ENCODE peak calls at places on chromosome 1, in seven cellular contexts. One of them, this sample, is unnamed.
A peak's percentile ranks its signal among the peaks of the same experiment; 100 is the strongest.

GRCh38 chr1:223628233-223628632 is 37.3 kb downstream of the CAPN8 start:
- DNase-seq in prostate gland: peak; percentile 10
- DNase-seq in stomach: peak; percentile 42
- DNase-seq in GM23338: peak; percentile 75
- DNase-seq in HCT116: peak; percentile 54
- DNase-seq in upper lobe of left lung: peak; percentile 35
- DNase-seq in esophagus muscularis mucosa: no peak
- DNase-seq in this sample: no peak

GRCh38 chr1:185853739-185854138 is 119.5 kb downstream of the HMCN1 start:
- DNase-seq in prostate gland: no peak
- DNase-seq in stomach: no peak
- DNase-seq in GM23338: no peak
- DNase-seq in HCT116: no peak
- DNase-seq in upper lobe of left lung: no peak
- DNase-seq in esophagus muscularis mucosa: no peak
- DNase-seq in this sample: no peak

GRCh38 chr1:243597383-243597782 is 252.7 kb downstream of the AKT3 start:
- DNase-seq in prostate gland: no peak
- DNase-seq in stomach: no peak
- DNase-seq in GM23338: no peak
- DNase-seq in HCT116: no peak
- DNase-seq in upper lobe of left lung: no peak
- DNase-seq in esophagus muscularis mucosa: no peak
- DNase-seq in this sample: no peak

GRCh38 chr1:81801834-81802531 is 1.2 kb downstream of the ADGRL2 start:
- DNase-seq in prostate gland: peak; percentile 37
- DNase-seq in stomach: peak; percentile 39
- DNase-seq in GM23338: peak; percentile 58
- DNase-seq in HCT116: no peak
- DNase-seq in upper lobe of left lung: no peak
- DNase-seq in esophagus muscularis mucosa: no peak
- DNase-seq in this sample: no peak

GRCh38 chr1:2543543-2544092 is 12.6 kb upstream of the TNFRSF14 start:
- DNase-seq in prostate gland: no peak
- DNase-seq in stomach: peak; percentile 47
- DNase-seq in GM23338: peak; percentile 52
- DNase-seq in HCT116: no peak
- DNase-seq in upper lobe of left lung: no peak
- DNase-seq in esophagus muscularis mucosa: no peak
- DNase-seq in this sample: no peak

GRCh38 chr1:31733389-31734219 is 29.8 kb upstream of the COL16A1 start:
- DNase-seq in prostate gland: no peak
- DNase-seq in stomach: no peak
- DNase-seq in GM23338: no peak
- DNase-seq in HCT116: no peak
- DNase-seq in upper lobe of left lung: no peak
- DNase-seq in esophagus muscularis mucosa: no peak
- DNase-seq in this sample: no peak

GRCh38 chr1:48025076-48025475 is 27.9 kb upstream of the TRABD2B start:
- DNase-seq in prostate gland: no peak
- DNase-seq in stomach: no peak
- DNase-seq in GM23338: no peak
- DNase-seq in HCT116: no peak
- DNase-seq in upper lobe of left lung: no peak
- DNase-seq in esophagus muscularis mucosa: no peak
- DNase-seq in this sample: no peak

GRCh38 chr1:212520746-212521145 is 87.8 kb upstream of the ATF3 start:
- DNase-seq in prostate gland: no peak
- DNase-seq in stomach: no peak
- DNase-seq in GM23338: no peak
- DNase-seq in HCT116: no peak
- DNase-seq in upper lobe of left lung: no peak
- DNase-seq in esophagus muscularis mucosa: no peak
- DNase-seq in this sample: no peak

GRCh38 chr1:91781371-91781825 is 104.6 kb downstream of the TGFBR3 start:
- DNase-seq in prostate gland: no peak
- DNase-seq in stomach: no peak
- DNase-seq in GM23338: no peak
- DNase-seq in HCT116: no peak
- DNase-seq in upper lobe of left lung: no peak
- DNase-seq in esophagus muscularis mucosa: no peak
- DNase-seq in this sample: no peak

DNA sequence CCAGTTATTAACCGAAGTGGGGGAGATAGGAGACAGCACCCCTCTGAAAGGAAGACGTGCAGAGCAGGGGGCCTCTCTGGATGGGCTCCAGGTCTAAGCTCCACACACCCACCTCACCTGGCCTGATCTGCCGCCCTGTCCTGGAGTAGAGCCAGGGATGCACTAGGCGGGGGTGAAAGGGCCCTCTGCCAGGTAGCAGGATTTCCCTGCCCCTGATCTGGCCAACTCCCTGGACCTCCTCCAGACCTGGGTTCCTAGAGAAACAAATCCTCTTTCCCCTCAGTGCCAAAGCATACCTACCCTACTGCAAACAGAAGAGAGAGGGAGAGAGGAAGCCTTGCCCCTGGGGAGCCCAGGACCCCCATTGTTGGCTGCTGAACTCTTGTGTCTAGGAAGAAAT is 2.0 kb downstream of the CRABP2 start:
- DNase-seq in prostate gland: no peak
- DNase-seq in stomach: no peak
- DNase-seq in GM23338: no peak
- DNase-seq in HCT116: no peak
- DNase-seq in upper lobe of left lung: no peak
- DNase-seq in esophagus muscularis mucosa: no peak
- DNase-seq in this sample: no peak
- H3K4me3 ChIP-seq in prostate gland: no peak overlapping the region
- H3K4me3 ChIP-seq in stomach: no peak overlapping the region
- H3K4me3 ChIP-seq in GM23338: peak overlapping the region; percentile 67
- H3K4me3 ChIP-seq in HCT116: no peak overlapping the region
- H3K4me3 ChIP-seq in upper lobe of left lung: no peak overlapping the region
- H3K4me3 ChIP-seq in esophagus muscularis mucosa: no peak overlapping the region
- H3K4me3 ChIP-seq in this sample: peak overlapping the region; percentile 54

DNA sequence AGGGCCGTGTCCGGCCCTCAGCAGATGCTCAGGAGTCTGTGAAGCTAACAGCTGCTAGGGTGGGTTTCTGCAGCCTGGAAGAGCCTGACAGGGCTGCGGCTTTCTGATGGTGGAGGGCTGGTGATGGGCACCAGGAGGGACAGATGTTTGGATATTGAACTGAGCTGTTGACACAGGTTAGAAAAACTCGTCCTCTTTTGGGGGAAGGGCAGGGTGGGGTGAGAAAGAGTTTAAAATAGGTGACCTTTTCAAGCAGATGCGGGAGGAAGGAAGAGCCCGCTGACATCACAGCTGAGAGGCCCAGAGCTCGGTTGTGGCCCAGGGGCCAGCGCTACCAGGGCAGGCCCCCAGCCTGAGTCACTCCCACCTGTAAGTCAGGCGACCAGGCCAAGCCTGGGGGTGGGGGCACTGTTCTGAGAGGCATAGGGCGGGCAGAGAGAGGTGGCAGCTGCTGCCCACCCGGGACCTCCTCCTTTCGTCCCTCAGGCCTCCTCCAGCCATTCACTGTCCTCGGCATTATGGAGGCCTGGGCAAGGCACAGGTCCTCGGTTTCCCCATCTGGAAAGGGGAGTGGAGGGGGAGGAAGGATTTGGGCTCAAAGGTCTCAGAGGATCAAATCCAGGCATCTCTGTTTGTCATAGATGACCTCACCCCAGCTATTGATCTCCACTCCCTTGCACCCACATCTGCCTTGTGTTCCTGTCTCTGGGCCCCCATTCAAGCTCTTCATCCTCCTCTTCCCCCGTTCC is 32.3 kb upstream of the ID3 start:
- DNase-seq in prostate gland: no peak
- DNase-seq in stomach: no peak
- DNase-seq in GM23338: no peak
- DNase-seq in HCT116: no peak
- DNase-seq in upper lobe of left lung: no peak
- DNase-seq in esophagus muscularis mucosa: no peak
- DNase-seq in this sample: no peak
- H3K27ac ChIP-seq in prostate gland: no peak overlapping the region
- H3K27ac ChIP-seq in stomach: peak overlapping the region; percentile 0
- H3K27ac ChIP-seq in GM23338: no peak overlapping the region
- H3K27ac ChIP-seq in HCT116: no peak overlapping the region
- H3K27ac ChIP-seq in upper lobe of left lung: peak overlapping the region; percentile 41
- H3K27ac ChIP-seq in esophagus muscularis mucosa: peak overlapping the region; percentile 10
- H3K27ac ChIP-seq in this sample: no peak overlapping the region

GRCh38 chr1:225817611-225818061 is 7.7 kb downstream of the EPHX1 start:
- DNase-seq in prostate gland: peak; percentile 86
- DNase-seq in stomach: peak; percentile 93
- DNase-seq in GM23338: peak; percentile 65
- DNase-seq in HCT116: peak; percentile 63
- DNase-seq in upper lobe of left lung: peak; percentile 95
- DNase-seq in esophagus muscularis mucosa: no peak
- DNase-seq in this sample: peak; percentile 82
- TF ChIP-seq POLR2AphosphoS5 in prostate gland: peak; percentile 94
- TF ChIP-seq POLR2AphosphoS5 in stomach: peak; percentile 73
- TF ChIP-seq POLR2AphosphoS5 in GM23338: no peak
- TF ChIP-seq POLR2AphosphoS5 in HCT116: peak; percentile 31
- TF ChIP-seq POLR2AphosphoS5 in upper lobe of left lung: peak; percentile 82
- TF ChIP-seq POLR2AphosphoS5 in esophagus muscularis mucosa: peak; percentile 78
- TF ChIP-seq POLR2AphosphoS5 in this sample: peak; percentile 87

GRCh38 chr1:226541631-226542622 is 6.6 kb upstream of the STUM start:
- DNase-seq in prostate gland: no peak
- DNase-seq in stomach: peak; percentile 66
- DNase-seq in GM23338: no peak
- DNase-seq in HCT116: no peak
- DNase-seq in upper lobe of left lung: no peak
- DNase-seq in esophagus muscularis mucosa: no peak
- DNase-seq in this sample: no peak
- H3K4me3 ChIP-seq in prostate gland: no peak overlapping the region
- H3K4me3 ChIP-seq in stomach: no peak overlapping the region
- H3K4me3 ChIP-seq in GM23338: no peak overlapping the region
- H3K4me3 ChIP-seq in HCT116: no peak overlapping the region
- H3K4me3 ChIP-seq in upper lobe of left lung: no peak overlapping the region
- H3K4me3 ChIP-seq in esophagus muscularis mucosa: no peak overlapping the region
- H3K4me3 ChIP-seq in this sample: no peak overlapping the region

GRCh38 chr1:152884085-152884484 is 6.0 kb downstream of the SMCP start:
- DNase-seq in prostate gland: no peak
- DNase-seq in stomach: no peak
- DNase-seq in GM23338: no peak
- DNase-seq in HCT116: no peak
- DNase-seq in upper lobe of left lung: no peak
- DNase-seq in esophagus muscularis mucosa: peak; percentile 55
- DNase-seq in this sample: no peak

GRCh38 chr1:152884506-152884905 is 6.4 kb downstream of the SMCP start:
- DNase-seq in prostate gland: no peak
- DNase-seq in stomach: no peak
- DNase-seq in GM23338: no peak
- DNase-seq in HCT116: no peak
- DNase-seq in upper lobe of left lung: no peak
- DNase-seq in esophagus muscularis mucosa: no peak
- DNase-seq in this sample: no peak

GRCh38 chr1:152884966-152885624 is 7.0 kb downstream of the SMCP start:
- DNase-seq in prostate gland: no peak
- DNase-seq in stomach: no peak
- DNase-seq in GM23338: no peak
- DNase-seq in HCT116: no peak
- DNase-seq in upper lobe of left lung: no peak
- DNase-seq in esophagus muscularis mucosa: peak; percentile 50
- DNase-seq in this sample: no peak

GRCh38 chr1:152886758-152887409 is 8.8 kb downstream of the SMCP start:
- DNase-seq in prostate gland: no peak
- DNase-seq in stomach: no peak
- DNase-seq in GM23338: no peak
- DNase-seq in HCT116: no peak
- DNase-seq in upper lobe of left lung: no peak
- DNase-seq in esophagus muscularis mucosa: no peak
- DNase-seq in this sample: no peak

GRCh38 chr1:152886090-152886489 is 8.0 kb downstream of the SMCP start:
- DNase-seq in prostate gland: no peak
- DNase-seq in stomach: no peak
- DNase-seq in GM23338: no peak
- DNase-seq in HCT116: no peak
- DNase-seq in upper lobe of left lung: no peak
- DNase-seq in esophagus muscularis mucosa: no peak
- DNase-seq in this sample: no peak
- H3K27ac ChIP-seq in prostate gland: no peak overlapping the region
- H3K27ac ChIP-seq in stomach: no peak overlapping the region
- H3K27ac ChIP-seq in GM23338: no peak overlapping the region
- H3K27ac ChIP-seq in HCT116: no peak overlapping the region
- H3K27ac ChIP-seq in upper lobe of left lung: no peak overlapping the region
- H3K27ac ChIP-seq in esophagus muscularis mucosa: peak overlapping the region; percentile 35
- H3K27ac ChIP-seq in this sample: no peak overlapping the region

This sample was measured in breast epithelium.